ENCODE peak calls at places on chromosomes 1 and 21, in four cellular contexts. Z, P, N and O are unnamed samples.

GRCh38 chr1:94522304-94522703 is 19.3 kb downstream of the F3 start:
- DNase-seq in N (peak; percentile 41), Z (no peak), P (no peak), O (no peak)

GRCh38 chr1:17222557-17222956 is 17.6 kb downstream of the PADI1 start:
- DNase-seq in N (no peak), P (no peak), Z (no peak), O (no peak)

GRCh38 chr1:8671313-8671917 is 146.0 kb downstream of the RERE start:
- DNase-seq in N (peak; percentile 90), P (peak; percentile 43), Z (no peak), O (no peak)

GRCh38 chr1:77047978-77048614 is 171.1 kb downstream of the PIGK start:
- DNase-seq in P (no peak), N (no peak), Z (no peak), O (no peak)

GRCh38 chr1:1360511-1361169 is 2.3 kb upstream of the MXRA8 start:
- DNase-seq in N (no peak), P (peak; percentile 25), Z (no peak), O (no peak)

GRCh38 chr1:227174136-227174535 is 144.2 kb downstream of the CDC42BPA start:
- DNase-seq in Z (no peak), N (no peak), P (no peak), O (no peak)

GRCh38 chr1:39957299-39958020 is 2.5 kb downstream of the MFSD2A start:
- DNase-seq in N (peak; percentile 85), Z (no peak), P (no peak), O (no peak)

GRCh38 chr21:33211305-33211704 is 18.4 kb upstream of the IFNAR2 start:
- DNase-seq in Z (no peak), P (no peak), N (no peak), O (no peak)

GRCh38 chr21:43786423-43787179 is 2.8 kb upstream of the RRP1 start:
- DNase-seq in Z (no peak), P (no peak), N (no peak), O (no peak)

GRCh38 chr1:235861857-235862256 is 4.8 kb downstream of the LYST start:
- DNase-seq in P (no peak), Z (no peak), N (no peak), O (no peak)

GRCh38 chr1:153404768-153405167 is 11.6 kb upstream of the S100A7A start:
- DNase-seq in N (peak; percentile 36), Z (peak; percentile 77), P (peak; percentile 13), O (peak; percentile 82)

GRCh38 chr1:203465943-203466342 is 9.7 kb upstream of the PRELP start:
- DNase-seq in Z (no peak), N (no peak), P (no peak), O (no peak)

GRCh38 chr1:30373471-30374399 is 349.6 kb downstream of the MATN1 start:
- DNase-seq in Z (peak; percentile 38), P (no peak), N (no peak), O (peak; percentile 82)

GRCh38 chr21:38804617-38805281 is 980 bp upstream of the ETS2 start:
- DNase-seq in P (peak; percentile 75), Z (peak; percentile 68), N (peak; percentile 54), O (no peak)

GRCh38 chr1:236917448-236917847 is 86.8 kb downstream of the MT1HL1 start:
- DNase-seq in N (no peak), Z (no peak), P (no peak), O (no peak)

GRCh38 chr1:165679282-165680036 is 18.9 kb downstream of the ALDH9A1 start:
- DNase-seq in Z (no peak), P (no peak), N (no peak), O (no peak)

GRCh38 chr1:62259551-62259950 is 59.7 kb downstream of the KANK4 start:
- DNase-seq in N (no peak), Z (no peak), P (no peak), O (no peak)

GRCh38 chr1:6850537-6850936 is 65.3 kb downstream of the CAMTA1 start:
- DNase-seq in P (no peak), Z (no peak), N (no peak), O (no peak)

GRCh38 chr1:237058470-237058869 is 16.5 kb downstream of the RYR2 start:
- DNase-seq in Z (no peak), P (no peak), N (no peak), O (no peak)

GRCh38 chr21:31293986-31294385 is 50.1 kb downstream of the TIAM1 start:
- DNase-seq in Z (peak; percentile 68), P (no peak), N (no peak), O (no peak)

GRCh38 chr1:78045600-78045849 is 241 bp upstream of the GIPC2 start:
- DNase-seq in N (no peak), P (no peak), Z (no peak), O (no peak)

GRCh38 chr1:47772960-47773682 is 224.1 kb downstream of the TRABD2B start:
- DNase-seq in Z (no peak), P (no peak), N (no peak), O (no peak)

GRCh38 chr1:59766463-59766862 is 48.3 kb upstream of the HOOK1 start:
- DNase-seq in Z (no peak), N (no peak), P (no peak), O (no peak)

GRCh38 chr1:211518330-211519289 is 26.6 kb upstream of the RD3 start:
- DNase-seq in N (no peak), P (no peak), Z (no peak), O (no peak)

GRCh38 chr1:162253790-162254189 is 122.9 kb downstream of the SPATA46 start:
- DNase-seq in P (no peak), N (no peak), Z (no peak), O (no peak)

GRCh38 chr21:31557956-31558838 is 101.3 kb upstream of the SOD1 start:
- DNase-seq in N (peak; percentile 70), P (peak; percentile 8), Z (peak; percentile 72), O (no peak)

GRCh38 chr1:180231506-180232420 is 1.7 kb downstream of the LHX4 start:
- DNase-seq in N (peak; percentile 30), P (no peak), Z (peak; percentile 64), O (no peak)